ENCODE peak calls at places on chromosomes 6 and 20, in six cellular contexts. N is A549, M is prostate gland, T is ovary, J is adrenal gland, V is heart left ventricle. O is an unnamed sample.
A peak's percentile ranks its signal among the peaks of the same experiment; 100 is the strongest.

GRCh38 chr20:57255183-57255582 is 11.3 kb downstream of the BMP7 start:
- DNase-seq in T (no peak), M (no peak), J (no peak), N (no peak), V (no peak), O (no peak)

GRCh38 chr6:113445201-113445600 is 411.9 kb upstream of the MARCKS start:
- DNase-seq in J (no peak), V (no peak), M (no peak), N (no peak), T (no peak), O (no peak)

GRCh38 chr6:63537126-63537958 is 34.9 kb upstream of the LOC128125822 start:
- DNase-seq in T (no peak), V (no peak), N (peak; percentile 76), M (no peak), J (no peak), O (no peak)

GRCh38 chr6:1436334-1437306 is 47.2 kb downstream of the FOXF2 start:
- DNase-seq in N (peak; percentile 61), J (peak; percentile 64), V (no peak), M (peak; percentile 54), T (no peak), O (no peak)

GRCh38 chr6:166836785-166837718 is 119.3 kb downstream of the RNASET2 start:
- DNase-seq in T (no peak), N (no peak), V (no peak), J (no peak), M (no peak), O (no peak)

GRCh38 chr6:166957087-166957804 is 896 bp upstream of the RNASET2 start:
- DNase-seq in J (peak; percentile 45), N (no peak), V (peak; percentile 70), M (peak; percentile 35), T (peak; percentile 56), O (no peak)

GRCh38 chr6:143348531-143348930 is 102.0 kb downstream of the ADAT2 start:
- DNase-seq in V (no peak), T (no peak), N (no peak), M (no peak), J (no peak), O (no peak)

GRCh38 chr20:19802492-19803158 is 44.6 kb downstream of the RIN2 start:
- DNase-seq in M (no peak), V (no peak), N (peak; percentile 76), J (no peak), T (no peak), O (no peak)

GRCh38 chr6:41730531-41731436 is 4.6 kb downstream of the TFEB start:
- DNase-seq in M (no peak), J (peak; percentile 61), V (no peak), T (no peak), N (no peak), O (no peak)

GRCh38 chr20:62524486-62524885 is 48.7 kb upstream of the GATA5 start:
- DNase-seq in V (no peak), T (no peak), N (no peak), J (no peak), M (no peak), O (no peak)

GRCh38 chr20:10558635-10559187 is 115.1 kb downstream of the JAG1 start:
- DNase-seq in J (no peak), M (no peak), N (peak; percentile 44), T (no peak), V (no peak), O (no peak)

GRCh38 chr6:82954937-82955577 is 110.6 kb downstream of the UBE3D start:
- DNase-seq in T (no peak), N (no peak), J (no peak), M (no peak), V (no peak), O (no peak)

GRCh38 chr6:45929421-45930361 is 86.0 kb downstream of the CLIC5 start:
- DNase-seq in J (no peak), T (no peak), N (no peak), V (no peak), M (no peak), O (no peak)

GRCh38 chr6:32982084-32982701 is 13.8 kb downstream of the BRD2 start:
- DNase-seq in V (no peak), T (no peak), M (no peak), N (no peak), J (no peak), O (no peak)

GRCh38 chr20:15487682-15488081 is 1085.6 kb downstream of the KIF16B start:
- DNase-seq in M (no peak), N (no peak), J (no peak), T (no peak), V (no peak), O (no peak)

GRCh38 chr20:3209946-3210317 is 634 bp downstream of the ITPA start:
- DNase-seq in V (no peak), N (no peak), T (no peak), J (no peak), M (no peak), O (no peak)

GRCh38 chr6:124007915-124008688 is 204.4 kb downstream of the NKAIN2 start:
- DNase-seq in M (no peak), N (no peak), T (no peak), J (no peak), V (no peak), O (no peak)

GRCh38 chr6:82144007-82144851 is 103.3 kb downstream of the IBTK start:
- DNase-seq in J (peak; percentile 62), N (peak; percentile 88), M (no peak), V (peak; percentile 38), T (no peak), O (no peak)

DNA sequence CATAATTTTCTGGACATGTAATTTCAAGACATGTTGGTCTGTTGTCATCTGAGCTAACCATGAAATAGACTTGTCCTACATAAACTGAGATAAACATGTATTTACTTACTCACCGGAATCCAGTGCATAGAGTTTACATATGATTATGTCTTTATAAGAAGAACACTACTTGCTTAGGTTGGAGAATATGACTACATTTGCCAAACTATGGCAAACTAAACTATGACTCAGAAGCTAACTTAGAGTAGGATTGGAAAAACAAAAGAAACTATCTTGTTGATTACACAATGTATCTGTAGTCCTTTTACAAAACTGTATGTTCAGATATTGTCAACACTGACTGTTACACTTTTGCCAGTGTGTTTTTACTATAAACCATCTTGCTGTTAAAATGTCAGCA is 113.3 kb downstream of the CRYBG1 start:
- DNase-seq in M (no peak), T (no peak), N (no peak), V (no peak), J (no peak), O (no peak)
- H3K27ac ChIP-seq in M (no peak overlapping the region), T (no peak overlapping the region), N (no peak overlapping the region), V (no peak overlapping the region), J (no peak overlapping the region), O (no peak overlapping the region)

DNA sequence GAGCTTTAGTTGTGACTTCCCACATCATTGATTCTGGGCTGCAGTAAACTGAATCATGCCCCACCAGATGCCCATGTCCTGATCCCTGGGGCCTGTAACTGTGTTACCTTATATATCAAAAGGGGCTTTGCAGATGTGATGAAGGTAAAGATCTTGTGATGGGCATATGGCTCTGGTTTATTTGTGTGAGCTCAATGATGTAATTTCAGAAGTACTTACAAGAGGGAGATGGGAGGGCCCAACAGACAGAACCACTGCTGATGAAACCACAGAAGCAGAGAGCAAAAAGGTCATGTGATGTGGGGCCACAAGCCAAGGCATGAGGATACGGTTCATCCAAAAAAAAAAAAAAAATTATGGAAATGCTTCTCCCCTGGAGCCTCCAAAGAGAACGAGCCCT is 118.7 kb downstream of the TOX2 start:
- DNase-seq in T (no peak), J (no peak), N (no peak), V (no peak), M (no peak), O (no peak)
- TF ChIP-seq POLR2A in T (no peak), J (no peak), N (no peak), V (no peak), M (no peak), O (no peak)

GRCh38 chr6:3228791-3229565 is 1.5 kb upstream of the TUBB2B start:
- DNase-seq in V (no peak), N (no peak), T (no peak), J (no peak), M (no peak), O (no peak)

GRCh38 chr6:3228046-3228671 is 706 bp upstream of the TUBB2B start:
- DNase-seq in V (no peak), M (no peak), N (no peak), T (no peak), J (no peak), O (no peak)

GRCh38 chr6:3229566-3230274 is 2.3 kb upstream of the TUBB2B start:
- DNase-seq in T (no peak), V (no peak), N (no peak), J (no peak), M (no peak), O (no peak)

GRCh38 chr6:3226422-3227362 is 761 bp downstream of the TUBB2B start:
- DNase-seq in V (peak; percentile 34), N (no peak), M (no peak), J (no peak), T (no peak), O (no peak)

DNA sequence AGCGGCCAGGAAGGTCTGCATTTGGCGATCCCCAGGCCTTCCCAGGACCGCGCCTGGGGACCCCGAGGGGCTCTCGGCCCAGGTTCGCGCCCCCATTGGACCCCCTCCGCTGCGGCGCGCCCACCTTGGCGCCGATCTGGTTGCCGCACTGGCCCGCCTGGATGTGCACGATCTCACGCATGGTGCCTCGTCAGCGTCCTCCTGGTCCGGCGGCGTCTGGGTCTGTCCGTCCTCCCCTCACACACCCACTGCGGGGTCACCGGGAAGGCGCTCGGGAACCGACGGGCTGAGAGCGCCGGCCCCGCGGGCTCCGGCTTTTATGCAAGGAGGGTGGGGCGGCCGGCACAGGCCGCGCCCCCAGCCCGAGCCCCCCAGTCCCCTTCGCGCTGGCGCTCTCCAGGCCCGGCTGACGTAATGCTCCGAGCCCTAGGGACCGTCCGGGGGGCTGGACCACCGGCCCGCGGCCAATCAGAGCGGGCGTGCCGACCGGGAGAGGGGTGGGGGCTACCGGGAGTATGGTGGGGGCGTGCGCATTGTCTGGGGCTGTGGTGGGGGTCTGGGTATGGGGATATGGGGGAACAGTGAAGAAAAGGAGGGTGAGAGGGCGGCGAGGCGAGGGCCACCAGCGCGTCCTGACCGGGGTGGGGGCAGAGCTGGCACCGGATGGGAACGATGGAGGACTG is at the start of gene TUBB2B:
- DNase-seq in J (no peak), M (no peak), V (peak; percentile 43), T (no peak), N (no peak), O (no peak)
- H3K27ac ChIP-seq in J (no peak within 1 kb of the TSS), M (no peak within 1 kb of the TSS), V (no peak within 1 kb of the TSS), T (no peak within 1 kb of the TSS), N (peak within 1 kb of the TSS; percentile 89), O (peak within 1 kb of the TSS; percentile 24)

DNA sequence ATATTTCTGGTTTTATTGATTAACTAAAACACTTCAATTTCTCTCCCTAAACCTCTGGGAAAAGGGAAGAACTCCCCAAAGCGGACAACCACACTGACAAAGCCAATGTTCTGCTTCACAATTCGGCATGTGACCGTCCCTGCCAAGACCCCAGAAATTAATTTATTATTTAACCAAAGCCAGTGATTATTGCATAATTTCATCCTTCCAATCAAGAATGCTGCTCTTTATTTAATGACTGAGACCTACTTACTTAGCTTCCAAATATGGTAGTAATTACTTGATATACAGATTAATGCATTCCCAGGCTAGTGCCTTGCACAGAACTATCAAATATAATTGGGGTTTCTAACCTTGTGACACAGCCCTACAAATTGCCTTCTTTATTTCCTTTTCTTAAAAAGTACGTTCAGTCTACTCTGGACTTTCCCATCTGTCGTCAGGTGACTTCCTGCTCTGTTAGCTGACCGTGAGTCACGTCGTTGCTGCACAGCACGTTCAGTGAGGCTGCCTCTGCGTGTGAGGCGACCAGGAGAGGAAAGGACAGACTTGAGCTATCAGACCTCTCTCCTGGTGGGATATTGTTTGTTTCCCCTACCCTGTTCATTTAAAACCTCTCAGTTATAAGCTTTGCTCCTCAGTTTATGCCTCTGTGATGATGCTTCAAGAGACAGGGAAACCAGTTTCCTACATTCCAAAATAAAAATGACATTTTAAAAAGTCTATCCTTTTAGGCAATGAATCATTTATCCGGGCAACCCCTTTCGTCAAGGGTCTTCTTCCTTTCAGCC is 55.7 kb upstream of the TNFAIP3 start:
- DNase-seq in N (peak; percentile 76), J (peak; percentile 89), T (no peak), V (peak; percentile 41), M (peak; percentile 49), O (no peak)
- TF ChIP-seq POLR2A in N (no peak), J (peak; percentile 17), T (no peak), V (no peak), M (no peak), O (no peak)